ENCODE peak calls at places on chromosomes 7 and 10, in nine cellular contexts. S is suprapubic skin; I is CD8-positive, alpha-beta memory T cell; X is KG1; N is esophagus squamous epithelium; O is cardiac muscle cell; E is heart right ventricle; Q is skeletal muscle cell; H is heart left ventricle. U is an unnamed sample.

GRCh38 chr7:37732253-37732652 is 48.7 kb downstream of the GPR141 start:
- DNase-seq in S (no peak), I (no peak), X (peak; percentile 40), N (no peak), O (peak; percentile 75), E (peak; percentile 32), Q (no peak), H (peak; percentile 26), U (no peak)

GRCh38 chr7:140595468-140596147 is 45.0 kb downstream of the DENND2A start:
- DNase-seq in S (no peak), I (no peak), X (no peak), N (no peak), O (no peak), E (no peak), Q (no peak), H (no peak), U (no peak)

GRCh38 chr7:45609180-45609579 is 35.0 kb downstream of the ADCY1 start:
- DNase-seq in S (no peak), I (no peak), X (no peak), N (no peak), O (no peak), E (no peak), Q (no peak), H (no peak), U (no peak)

GRCh38 chr7:76020031-76020714 is 25.8 kb upstream of the TMEM120A start:
- DNase-seq in S (peak; percentile 80), I (peak; percentile 52), X (peak; percentile 32), N (no peak), O (peak; percentile 82), E (peak; percentile 78), Q (no peak), H (peak; percentile 76), U (peak; percentile 4)

GRCh38 chr7:72020301-72020700 is 391.8 kb downstream of the CALN1 start:
- DNase-seq in S (no peak), I (no peak), X (no peak), N (no peak), O (no peak), E (no peak), Q (no peak), H (no peak), U (no peak)

GRCh38 chr7:143367972-143368371 is 5.5 kb upstream of the FAM131B start:
- DNase-seq in S (peak; percentile 60), I (no peak), X (no peak), N (no peak), O (no peak), E (no peak), Q (no peak), H (no peak), U (no peak)

GRCh38 chr10:43137701-43137970 is 609 bp upstream of the CSGALNACT2 start:
- DNase-seq in S (no peak), I (peak; percentile 54), X (peak; percentile 9), N (no peak), O (peak; percentile 78), E (peak; percentile 45), Q (no peak), H (peak; percentile 62), U (no peak)

GRCh38 chr7:79090543-79090942 is 362.9 kb downstream of the MAGI2 start:
- DNase-seq in S (no peak), I (no peak), X (no peak), N (no peak), O (no peak), E (no peak), Q (no peak), H (no peak), U (no peak)

GRCh38 chr10:125008689-125009579 is 67.0 kb downstream of the ZRANB1 start:
- DNase-seq in S (peak; percentile 53), I (no peak), X (no peak), N (no peak), O (no peak), E (no peak), Q (no peak), H (no peak), U (no peak)

GRCh38 chr10:598415-599170 is 90.9 kb downstream of the DIP2C start:
- DNase-seq in S (no peak), I (no peak), X (no peak), N (no peak), O (no peak), E (no peak), Q (peak; percentile 81), H (no peak), U (peak; percentile 78)